ENCODE peak calls at places on chromosome 12, in seven cellular contexts. E is tibial artery, R is GM20000, V is AG09319, D is natural killer cell, F is endothelial cell, T is astrocyte. P is an unnamed sample.

GRCh38 chr12:132487311-132487741 is 2.6 kb upstream of the FBRSL1 start:
- DNase-seq in F (no peak), R (no peak), D (no peak), V (no peak), T (no peak), E (no peak), P (no peak)

GRCh38 chr12:28611501-28611900 is 421.2 kb downstream of the CCDC91 start:
- DNase-seq in T (no peak), F (no peak), V (no peak), R (no peak), E (no peak), D (no peak), P (no peak)

GRCh38 chr12:25052191-25053020 is 103.5 kb upstream of the BCAT1 start:
- DNase-seq in D (peak), T (no peak), E (no peak), R (peak), V (no peak), F (no peak), P (peak)

GRCh38 chr12:15854916-15855315 is 27.3 kb upstream of the STRAP start:
- DNase-seq in E (no peak), F (no peak), D (no peak), V (no peak), R (no peak), T (no peak), P (no peak)

GRCh38 chr12:34107016-34107415 is 84.7 kb downstream of the ALG10 start:
- DNase-seq in D (no peak), V (no peak), F (no peak), T (no peak), R (no peak), E (no peak), P (no peak)

GRCh38 chr12:104212516-104212915 is 3.1 kb upstream of the TXNRD1 start:
- DNase-seq in T (no peak), F (no peak), V (no peak), R (no peak), E (no peak), D (no peak), P (no peak)

GRCh38 chr12:14716848-14717444 is 20.5 kb upstream of the GUCY2C start:
- DNase-seq in T (peak), R (peak), E (no peak), D (no peak), F (peak), V (peak), P (peak)

GRCh38 chr12:26037615-26038180 is 79.2 kb downstream of the RASSF8 start:
- DNase-seq in V (no peak), D (no peak), E (no peak), T (no peak), F (no peak), R (no peak), P (no peak)

GRCh38 chr12:11981174-11981733 is 89.5 kb upstream of the BCL2L14 start:
- DNase-seq in E (no peak), D (peak), F (no peak), R (peak), V (no peak), T (peak), P (peak)

GRCh38 chr12:38919191-38919590 is 13.8 kb upstream of the CPNE8 start:
- DNase-seq in E (no peak), R (no peak), F (no peak), V (no peak), T (peak), D (no peak), P (no peak)

GRCh38 chr12:38915783-38916182 is 10.4 kb upstream of the CPNE8 start:
- DNase-seq in T (no peak), R (no peak), D (no peak), F (no peak), E (no peak), V (no peak), P (no peak)

GRCh38 chr12:38926501-38926900 is 21.1 kb upstream of the CPNE8 start:
- DNase-seq in D (no peak), R (no peak), T (no peak), E (no peak), V (no peak), F (no peak), P (no peak)

DNA sequence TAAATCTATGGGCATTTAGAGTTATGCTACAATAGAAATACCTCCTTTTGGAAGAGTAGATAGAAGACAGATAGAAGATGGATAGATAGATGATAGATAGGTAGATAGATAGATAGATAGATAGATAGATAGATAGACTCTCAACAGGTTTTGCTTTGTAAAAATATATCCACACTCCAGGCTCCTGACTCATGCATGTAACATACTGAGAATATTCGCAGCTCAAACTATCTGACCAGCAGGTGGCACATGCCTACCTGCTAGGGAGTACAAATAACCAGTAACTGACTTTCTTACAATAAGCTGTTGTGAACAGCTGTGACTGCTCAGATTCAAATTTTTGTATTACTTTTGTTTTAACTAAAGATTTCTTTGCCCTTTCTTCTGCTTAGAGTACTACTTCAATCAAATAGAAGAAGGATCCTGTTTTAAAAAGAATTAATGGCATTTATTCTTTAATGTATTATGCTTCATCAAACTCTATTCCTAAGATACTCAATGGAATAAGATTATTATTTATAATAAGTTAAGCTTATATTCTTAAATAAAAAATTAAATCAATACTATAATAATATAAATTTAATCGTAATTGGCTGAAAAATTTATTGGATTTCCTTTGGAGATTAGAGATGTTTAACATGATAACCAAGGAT is 15.8 kb upstream of the CPNE8 start:
- DNase-seq in V (no peak), E (no peak), F (peak), T (peak), R (peak), D (no peak), P (peak)
- TF ChIP-seq CTCF in V (peak), E (peak), F (peak), T (peak), R (peak), D (no peak), P (peak)

GRCh38 chr12:100075598-100075997 is 67.1 kb downstream of the BLTP3B start:
- DNase-seq in F (no peak), V (no peak), T (no peak), R (no peak), E (no peak), D (no peak), P (no peak)

GRCh38 chr12:100083308-100083707 is 59.4 kb downstream of the BLTP3B start:
- DNase-seq in D (no peak), F (no peak), T (no peak), R (no peak), E (no peak), V (no peak), P (no peak)

DNA sequence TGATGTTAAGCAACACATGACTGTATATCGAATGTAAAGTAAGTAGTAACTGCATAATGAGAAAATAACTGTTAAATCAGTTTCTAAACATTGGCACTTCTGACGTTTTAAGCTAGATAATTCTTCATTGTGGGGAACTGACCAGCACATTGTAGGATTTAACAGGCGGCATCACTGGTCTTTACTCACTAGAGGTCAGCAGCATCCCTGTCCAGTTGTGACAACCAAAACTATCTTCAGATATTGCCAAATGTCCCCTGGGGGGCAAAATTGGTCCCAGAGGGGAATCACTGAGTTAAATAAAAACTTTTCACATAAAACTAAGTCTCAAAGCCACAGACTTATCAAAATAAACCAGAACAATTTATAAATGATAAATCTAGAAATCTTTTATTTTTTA is 65.3 kb downstream of the BLTP3B start:
- DNase-seq in T (no peak), D (no peak), R (no peak), E (no peak), F (no peak), V (no peak), P (peak)
- TF ChIP-seq CTCF in T (peak), D (no peak), R (no peak), E (no peak), F (no peak), V (peak), P (peak)

GRCh38 chr12:54017845-54018607 is 9.2 kb downstream of the HOXC8 start:
- DNase-seq in E (peak), F (peak), V (no peak), D (peak), R (peak), T (no peak), P (peak)

GRCh38 chr12:54018608-54018984 is 9.6 kb upstream of the HOXC6 start:
- DNase-seq in F (no peak), V (no peak), T (no peak), R (no peak), D (no peak), E (peak), P (no peak)

GRCh38 chr12:54016051-54016450 is 7.3 kb downstream of the HOXC8 start:
- DNase-seq in V (no peak), R (no peak), F (no peak), T (no peak), E (no peak), D (no peak), P (no peak)

GRCh38 chr12:54016478-54016964 is 7.7 kb downstream of the HOXC8 start:
- DNase-seq in E (no peak), R (no peak), V (no peak), D (no peak), T (no peak), F (no peak), P (peak)

DNA sequence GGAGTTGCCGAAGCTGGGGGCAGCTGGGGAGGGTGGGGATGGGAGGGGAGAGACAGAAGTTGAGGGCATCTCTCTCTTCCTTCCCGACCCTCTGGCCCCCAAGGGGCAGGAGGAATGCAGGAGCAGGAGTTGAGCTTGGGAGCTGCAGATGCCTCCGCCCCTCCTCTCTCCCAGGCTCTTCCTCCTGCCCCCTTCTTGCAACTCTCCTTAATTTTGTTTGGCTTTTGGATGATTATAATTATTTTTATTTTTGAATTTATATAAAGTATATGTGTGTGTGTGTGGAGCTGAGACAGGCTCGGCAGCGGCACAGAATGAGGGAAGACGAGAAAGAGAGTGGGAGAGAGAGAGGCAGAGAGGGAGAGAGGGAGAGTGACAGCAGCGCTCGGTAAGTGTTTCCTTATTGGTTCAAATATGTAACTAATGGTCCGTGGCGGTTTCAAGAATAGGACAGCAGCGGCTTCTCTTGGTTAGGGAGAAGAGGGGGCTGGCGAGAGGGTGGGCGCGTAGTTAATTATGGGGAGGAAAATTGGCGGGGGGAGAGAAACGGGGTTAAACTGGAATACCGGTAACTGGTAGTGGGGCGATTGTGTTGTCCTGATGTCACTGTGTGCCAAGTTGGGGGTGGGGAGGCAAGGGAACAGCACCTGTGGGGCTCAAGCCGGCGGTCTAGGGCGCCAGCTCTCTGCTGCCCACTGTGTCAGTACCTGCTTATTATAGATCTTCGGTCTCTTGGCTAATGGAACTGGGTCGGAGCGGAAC is 8.4 kb downstream of the HOXC8 start:
- DNase-seq in E (peak), D (no peak), F (no peak), V (no peak), R (peak), T (no peak), P (no peak)
- TF ChIP-seq CTCF in E (no peak), D (no peak), F (no peak), V (no peak), R (no peak), T (no peak), P (no peak)

GRCh38 chr12:48105867-48106563 is at the start of gene SENP1:
- DNase-seq in F (peak), E (peak), V (peak), D (peak), R (peak), T (peak), P (peak)
- TF ChIP-seq CTCF in F (no peak), E (peak), V (no peak), D (peak), R (no peak), T (no peak), P (peak)

DNA sequence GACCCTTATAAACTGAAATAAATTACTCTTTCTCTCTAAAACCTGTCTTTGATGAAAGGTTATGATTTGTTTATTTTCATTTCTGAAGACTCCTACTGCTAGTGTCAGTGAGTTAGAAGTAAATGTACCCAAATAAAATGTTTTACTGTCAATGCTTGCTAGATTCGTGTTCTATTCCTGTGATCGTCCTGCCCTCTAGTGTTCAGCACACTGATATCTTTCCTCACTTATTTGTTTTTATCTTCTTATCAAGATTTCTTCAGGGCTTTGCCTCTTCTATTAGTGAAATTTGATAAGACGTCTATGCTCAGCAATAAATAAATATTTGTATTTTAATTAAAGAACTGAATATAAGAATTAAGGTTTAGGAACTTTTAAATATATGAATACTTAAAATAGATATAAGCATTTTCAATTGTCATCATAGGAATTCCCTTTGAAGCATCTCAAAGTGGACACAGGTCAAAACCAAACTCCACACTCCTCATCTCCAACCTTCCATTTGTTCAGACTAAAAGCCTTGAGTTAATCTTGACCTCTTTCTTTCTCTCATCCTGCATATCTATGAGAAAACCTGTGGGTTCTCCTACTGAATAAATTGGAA is 75.8 kb downstream of the C12orf50 start:
- DNase-seq in T (peak), V (peak), E (no peak), R (peak), D (no peak), F (peak), P (peak)
- TF ChIP-seq CTCF in T (peak), V (peak), E (peak), R (peak), D (no peak), F (peak), P (peak)

DNA sequence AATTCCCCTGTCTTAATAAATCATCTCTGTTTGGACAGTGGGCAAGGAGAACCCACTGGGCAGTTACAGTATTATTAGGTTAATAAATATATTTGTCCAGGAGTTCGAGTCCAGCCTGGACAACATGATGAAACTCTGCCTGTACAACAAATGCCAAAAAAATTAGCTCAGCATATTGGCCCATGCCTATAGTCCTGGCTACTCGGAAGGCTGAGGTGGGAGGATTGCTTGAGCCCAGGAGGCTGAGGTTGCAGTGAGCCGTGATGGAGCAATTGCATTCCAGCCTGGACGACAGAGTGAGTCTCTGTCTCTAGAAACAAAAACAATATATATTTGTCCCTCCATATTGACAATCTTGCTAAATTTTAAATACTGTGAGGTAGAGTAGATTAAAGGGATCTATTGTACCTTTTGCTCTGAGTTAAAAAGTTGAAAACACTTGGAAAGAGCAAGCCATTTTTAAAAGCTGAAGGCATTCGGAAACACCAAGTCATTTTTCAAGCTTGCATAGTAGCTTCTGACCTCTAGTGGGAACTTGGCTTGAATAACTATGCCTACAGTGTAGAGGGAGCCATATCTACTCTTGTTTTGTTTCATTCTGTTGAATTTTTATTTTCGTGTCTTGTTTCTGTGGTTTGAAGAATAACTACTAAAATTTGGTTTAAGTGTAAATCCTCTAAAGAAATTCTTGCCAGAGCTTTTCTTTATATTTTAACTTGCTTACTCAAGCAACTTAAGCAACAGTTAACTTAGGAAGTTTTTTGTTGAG is 14.6 kb upstream of the EEA1 start:
- DNase-seq in T (peak), R (no peak), D (no peak), V (no peak), E (no peak), F (no peak), P (peak)
- TF ChIP-seq CTCF in T (no peak), R (no peak), D (no peak), V (no peak), E (no peak), F (no peak), P (peak)

GRCh38 chr12:55973598-55974307 is at the start of gene RAB5B:
- DNase-seq in V (peak), R (peak), F (peak), E (peak), T (peak), D (peak), P (peak)
- TF ChIP-seq CTCF in V (no peak), R (no peak), F (peak), E (peak), T (no peak), D (no peak), P (peak)

DNA sequence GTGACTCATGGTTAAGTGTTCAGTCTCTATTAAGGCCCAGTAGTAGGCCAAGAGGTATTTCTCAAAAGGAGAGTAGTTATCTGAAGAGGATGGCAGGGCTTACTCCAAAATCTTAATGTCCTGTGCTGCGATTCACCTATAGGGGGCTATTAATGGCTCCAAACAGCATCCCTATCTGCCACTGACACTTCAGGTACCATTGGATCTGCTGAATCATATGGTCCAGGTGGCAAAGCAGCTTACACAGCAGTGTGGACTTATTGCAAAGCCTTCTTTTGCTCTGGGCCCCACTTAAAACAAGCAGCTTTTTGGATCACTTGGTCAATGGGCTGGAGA is 60.8 kb upstream of the ATP2B1 start:
- DNase-seq in E (no peak), T (no peak), D (no peak), F (no peak), V (no peak), R (no peak), P (no peak)
- TF ChIP-seq CTCF in E (no peak), T (no peak), D (no peak), F (peak), V (no peak), R (no peak), P (no peak)

GRCh38 chr12:51000245-51000644 is 25.9 kb downstream of the SLC11A2 start:
- DNase-seq in V (no peak), T (peak), D (no peak), F (no peak), E (no peak), R (no peak), P (no peak)

GRCh38 chr12:51008329-51008728 is 17.9 kb downstream of the SLC11A2 start:
- DNase-seq in D (no peak), R (no peak), V (no peak), F (no peak), T (no peak), E (no peak), P (no peak)

GRCh38 chr12:51001799-51002198 is 24.4 kb downstream of the SLC11A2 start:
- DNase-seq in D (no peak), E (no peak), T (no peak), V (no peak), F (no peak), R (no peak), P (no peak)

GRCh38 chr12:51005671-51006070 is 20.5 kb downstream of the SLC11A2 start:
- DNase-seq in D (no peak), F (no peak), R (no peak), V (no peak), T (no peak), E (no peak), P (no peak)

DNA sequence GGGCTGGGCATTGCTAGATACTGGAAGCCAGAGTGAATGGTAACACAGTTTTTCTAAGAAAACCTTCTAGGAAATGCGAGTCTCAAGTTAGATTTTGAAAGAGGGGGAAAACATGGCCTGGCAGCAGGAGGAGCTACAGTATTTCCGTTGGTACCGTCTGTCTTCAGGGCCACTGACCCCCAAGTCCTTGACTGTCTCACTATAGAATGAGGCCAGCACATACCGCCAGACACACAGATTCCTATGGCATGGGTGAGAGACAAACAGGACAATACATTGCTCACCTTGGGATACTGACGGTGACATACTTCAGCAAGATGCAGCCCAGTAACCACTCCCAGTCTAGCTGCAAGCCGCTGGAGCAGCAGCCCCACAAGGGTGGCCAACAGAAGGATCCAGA is 21.7 kb downstream of the SLC11A2 start:
- DNase-seq in V (no peak), T (no peak), R (no peak), D (no peak), F (no peak), E (no peak), P (no peak)
- TF ChIP-seq CTCF in V (no peak), T (no peak), R (no peak), D (no peak), F (no peak), E (no peak), P (no peak)

DNA sequence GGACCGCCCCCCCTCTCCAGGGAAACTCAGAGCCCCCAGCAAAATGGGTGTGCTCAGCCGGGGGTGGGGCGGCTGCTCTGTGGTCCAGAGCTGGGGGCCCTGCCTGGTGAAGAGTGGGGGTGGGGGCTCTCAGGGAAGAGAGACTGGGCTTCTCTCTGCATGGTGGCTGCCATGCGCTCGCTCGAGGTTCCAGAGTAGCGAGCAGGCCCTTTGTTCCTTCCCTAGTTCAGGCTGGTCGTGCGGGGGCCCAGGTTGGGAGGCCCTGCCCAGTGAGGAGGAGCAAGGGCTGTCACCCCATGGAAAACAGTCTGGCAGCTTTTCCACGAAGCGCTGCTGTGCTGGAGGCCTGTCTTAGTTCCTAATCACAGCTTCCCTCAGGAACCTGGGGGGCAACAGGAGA is 134.6 kb downstream of the AEBP2 start:
- DNase-seq in F (no peak), D (no peak), T (no peak), E (peak), R (no peak), V (no peak), P (no peak)
- TF ChIP-seq CTCF in F (no peak), D (no peak), T (no peak), E (no peak), R (no peak), V (no peak), P (no peak)

P was measured in fibroblast of pulmonary artery.